ENCODE peak calls at places on chromosomes 11 and 22, in six cellular contexts. X is HCT116, R is H1, C is GM12878, J is K562, Y is HepG2. I is an unnamed sample.

GRCh38 chr11:4643084-4643483 is 698 bp upstream of the OR51E1 start:
- DNase-seq in R (no peak), J (no peak), C (no peak), X (no peak), Y (no peak), I (no peak)

GRCh38 chr11:60130496-60130895 is 42.0 kb downstream of the MS4A2 start:
- DNase-seq in J (peak; percentile 35), R (no peak), C (no peak), Y (peak; percentile 55), X (peak; percentile 47), I (peak; percentile 55)

GRCh38 chr11:60924110-60924905 is at the start of gene TMEM132A:
- DNase-seq in R (peak; percentile 90), Y (peak; percentile 37), X (peak; percentile 37), J (peak; percentile 85), C (no peak), I (peak; percentile 72)

GRCh38 chr11:111402411-111402810 is 23.3 kb upstream of the POU2AF1 start:
- DNase-seq in X (no peak), J (no peak), R (no peak), C (no peak), Y (no peak), I (no peak)

GRCh38 chr11:123654566-123655081 is at the start of gene SCN3B:
- DNase-seq in R (peak; percentile 91), Y (peak; percentile 24), J (peak; percentile 94), C (no peak), X (no peak), I (peak; percentile 63)

GRCh38 chr11:11022126-11022730 is 164.4 kb upstream of the ZBED5 start:
- DNase-seq in J (peak; percentile 33), Y (no peak), C (no peak), R (no peak), X (peak; percentile 12), I (no peak)

GRCh38 chr11:118000850-118001228 is 14.6 kb downstream of the IL10RA start:
- DNase-seq in X (no peak), Y (no peak), J (no peak), C (no peak), R (no peak), I (no peak)

GRCh38 chr11:117300773-117301172 is 9.6 kb downstream of the BACE1-AS start:
- DNase-seq in J (no peak), X (no peak), C (no peak), Y (no peak), R (no peak), I (no peak)

GRCh38 chr11:31788066-31788465 is 23.1 kb downstream of the PAX6 start:
- DNase-seq in Y (no peak), J (no peak), C (no peak), X (no peak), R (no peak), I (no peak)

GRCh38 chr11:116422976-116423375 is 349.8 kb downstream of the BUD13 start:
- DNase-seq in Y (peak; percentile 32), C (no peak), R (peak; percentile 62), J (no peak), X (no peak), I (no peak)

GRCh38 chr11:62508336-62509058 is 38.1 kb downstream of the AHNAK start:
- DNase-seq in R (peak; percentile 77), Y (peak; percentile 88), J (peak; percentile 68), X (peak; percentile 39), C (no peak), I (no peak)

GRCh38 chr11:83235825-83236224 is 42.3 kb downstream of the ANKRD42 start:
- DNase-seq in R (no peak), J (no peak), X (no peak), Y (no peak), C (no peak), I (no peak)

GRCh38 chr11:118608268-118609214 is 1.1 kb downstream of the PHLDB1 start:
- DNase-seq in J (peak; percentile 76), C (no peak), X (no peak), Y (no peak), R (peak; percentile 75), I (no peak)

GRCh38 chr22:17388235-17388634 is 19.0 kb downstream of the CECR2 start:
- DNase-seq in X (no peak), R (no peak), C (no peak), Y (no peak), J (no peak), I (no peak)

GRCh38 chr11:285894-286220 is 3.1 kb upstream of the PGGHG start:
- DNase-seq in R (peak; percentile 30), C (no peak), Y (no peak), X (no peak), J (no peak), I (no peak)

GRCh38 chr22:42262964-42263363 is 7.5 kb downstream of the TCF20 start:
- DNase-seq in R (no peak), X (no peak), Y (no peak), J (no peak), C (peak; percentile 24), I (no peak)

GRCh38 chr11:38206663-38207062 is 1608.6 kb upstream of the RAG2 start:
- DNase-seq in C (no peak), X (no peak), J (no peak), Y (no peak), R (no peak), I (no peak)

GRCh38 chr11:10322830-10323792 is 18.2 kb downstream of the ADM start:
- DNase-seq in Y (peak; percentile 84), J (peak; percentile 36), R (no peak), C (no peak), X (peak; percentile 81), I (no peak)

GRCh38 chr11:16226245-16226644 is 130.1 kb downstream of the SOX6 start:
- DNase-seq in Y (peak; percentile 56), X (no peak), J (no peak), C (no peak), R (no peak), I (no peak)

GRCh38 chr11:126413426-126413825 is 57.9 kb downstream of the ST3GAL4 start:
- DNase-seq in X (no peak), Y (no peak), C (no peak), J (no peak), R (no peak), I (no peak)

GRCh38 chr11:38136887-38137286 is 1538.9 kb upstream of the RAG2 start:
- DNase-seq in C (no peak), J (no peak), R (no peak), X (no peak), Y (no peak), I (no peak)

GRCh38 chr11:129703846-129704245 is 111.8 kb upstream of the TMEM45B start:
- DNase-seq in X (no peak), Y (no peak), J (peak; percentile 4), R (no peak), C (no peak), I (no peak)

GRCh38 chr11:100984668-100985067 is 144.9 kb downstream of the PGR start:
- DNase-seq in X (no peak), R (no peak), Y (no peak), C (no peak), J (no peak), I (no peak)

GRCh38 chr11:33480636-33481035 is 220.0 kb downstream of the C11orf91 start:
- DNase-seq in X (no peak), J (no peak), Y (no peak), C (no peak), R (no peak), I (no peak)

GRCh38 chr11:7060828-7061227 is 28.0 kb upstream of the RBMXL2 start:
- DNase-seq in J (no peak), C (no peak), Y (no peak), X (no peak), R (no peak), I (no peak)

GRCh38 chr11:120254788-120255518 is 15.0 kb downstream of the POU2F3 start:
- DNase-seq in Y (no peak), J (no peak), R (peak; percentile 75), C (no peak), X (no peak), I (peak; percentile 48)

DNA sequence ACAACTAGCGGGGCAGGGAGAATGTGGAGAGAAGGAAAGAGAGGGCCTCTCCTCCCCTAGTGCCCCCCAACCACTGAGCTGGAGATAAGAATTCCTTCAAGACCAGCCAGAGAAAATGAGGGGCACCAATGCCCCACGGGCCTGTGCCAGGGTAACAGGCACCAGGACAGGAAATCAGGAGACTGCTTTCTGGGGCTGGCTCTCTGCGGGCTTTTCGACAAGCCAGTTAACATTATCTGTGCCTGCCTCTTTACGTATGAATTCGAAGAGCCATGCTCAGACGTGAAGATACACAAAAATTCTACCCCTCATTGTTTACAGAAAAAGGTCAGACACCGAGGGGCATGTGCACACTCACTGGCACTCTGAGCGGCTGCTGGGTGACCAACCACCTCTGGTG is 52.1 kb downstream of the MYH9 start:
- DNase-seq in Y (no peak), X (no peak), R (no peak), C (no peak), J (no peak), I (no peak)
- H3K9ac ChIP-seq in Y (no peak overlapping the region), X (no peak overlapping the region), R (no peak overlapping the region), C (no peak overlapping the region), J (peak overlapping the region; percentile 82), I (no peak overlapping the region)

GRCh38 chr11:65376138-65376713 is 6.2 kb downstream of the SLC25A45 start:
- DNase-seq in X (no peak), Y (no peak), J (no peak), R (no peak), C (no peak), I (no peak)
- TF ChIP-seq ZNF274 in X (no peak), Y (no peak), J (no peak), R (no peak), C (no peak), I (no peak)

DNA sequence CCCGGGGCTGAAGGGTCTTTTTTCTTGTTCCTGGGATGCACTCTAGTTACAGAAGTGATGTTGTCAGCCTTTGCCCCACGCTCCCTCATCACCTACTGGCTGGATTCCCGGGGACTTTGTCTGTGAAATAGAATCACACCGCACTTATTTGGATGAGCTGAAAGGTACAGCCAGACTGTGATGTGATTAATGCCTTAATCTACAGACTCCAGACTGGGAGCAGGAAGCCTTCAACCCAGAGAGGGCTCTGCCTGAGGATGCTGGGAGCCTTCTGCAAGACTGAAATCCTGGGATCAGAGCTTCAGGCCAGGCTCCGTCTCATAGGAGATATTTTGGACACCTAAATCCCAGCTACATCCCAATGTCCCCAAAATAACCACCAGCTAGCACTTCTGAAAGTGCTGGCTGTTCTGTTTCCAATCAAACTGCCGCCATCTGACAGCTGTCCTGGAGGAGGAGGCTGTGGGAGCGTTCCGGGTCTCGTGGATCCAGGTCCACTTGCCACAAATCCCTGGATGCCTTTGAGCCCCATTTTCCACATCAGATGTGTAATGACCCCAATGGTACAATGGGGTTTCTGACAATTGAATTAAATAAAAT is 688.5 kb downstream of the TBC1D22A start:
- DNase-seq in J (no peak), C (no peak), Y (no peak), R (no peak), X (no peak), I (no peak)
- H3K9me3 ChIP-seq in J (no peaks in the 10 kb centered on the region), C (no peaks in the 10 kb centered on the region), Y (no peaks in the 10 kb centered on the region), R (peaks cover 77% of the 10 kb centered on the region), X (no peaks in the 10 kb centered on the region), I (no peaks in the 10 kb centered on the region)

DNA sequence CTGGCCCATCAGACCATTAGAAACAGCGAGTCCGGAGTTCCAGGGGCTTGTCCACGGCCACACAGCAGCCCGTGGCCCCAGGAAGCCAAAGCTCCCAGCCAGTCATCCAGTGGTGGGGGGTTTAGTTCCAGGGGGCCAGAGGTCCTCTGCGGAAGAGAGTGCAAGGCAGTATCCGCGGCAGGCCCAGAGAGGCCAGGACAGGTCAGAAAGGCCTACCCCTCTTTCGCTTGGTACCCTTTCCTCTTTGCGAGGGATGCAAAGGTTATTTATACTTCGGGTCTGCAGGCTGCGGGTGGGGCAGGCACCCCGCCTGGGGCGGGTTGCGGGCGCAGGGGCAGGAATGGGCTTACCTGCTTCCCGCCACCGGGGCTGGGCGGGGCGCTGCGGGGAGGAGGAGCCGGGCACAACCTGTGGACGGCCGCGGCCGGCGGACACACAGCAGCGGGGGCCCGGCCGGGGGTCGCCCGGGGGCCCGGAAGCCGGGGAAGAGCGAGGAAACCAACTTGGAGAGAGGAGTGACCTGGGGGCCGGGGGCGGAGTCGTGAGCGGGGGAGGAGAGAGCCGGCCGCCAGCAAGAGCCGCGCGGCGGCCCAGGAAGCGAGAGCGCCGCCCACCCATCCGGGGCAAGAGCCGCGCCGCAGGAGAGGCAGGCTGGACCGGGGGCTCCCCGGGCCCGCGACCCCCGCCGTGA is at the start of gene SH3BP1:
- DNase-seq in Y (peak; percentile 57), X (no peak), C (no peak), J (peak; percentile 81), R (peak; percentile 86), I (peak; percentile 43)
- H3K9ac ChIP-seq in Y (peak within 1 kb of the TSS; percentile 66), X (peak within 1 kb of the TSS; percentile 85), C (peak within 1 kb of the TSS; percentile 87), J (peak within 1 kb of the TSS; percentile 92), R (peak within 1 kb of the TSS; percentile 70), I (peak within 1 kb of the TSS; percentile 85)

I was measured in NT2/D1.